ENCODE peak calls at places on chromosomes 6 and 20, in four cellular contexts. O, Q, F and C are unnamed samples.
A peak's percentile ranks its signal among the peaks of the same experiment; 100 is the strongest.

GRCh38 chr20:58408603-58409246 is 19.7 kb downstream of the VAPB start:
- DNase-seq in O (peak; percentile 88), Q (no peak), F (no peak), C (no peak)

GRCh38 chr6:168834188-168834587 is 393.2 kb downstream of the SMOC2 start:
- DNase-seq in O (no peak), Q (no peak), F (no peak), C (no peak)

GRCh38 chr20:2701671-2702081 is 9.1 kb downstream of the EBF4 start:
- DNase-seq in Q (no peak), O (no peak), F (no peak), C (no peak)

GRCh38 chr20:60057866-60058807 is 99.9 kb downstream of the CDH26 start:
- DNase-seq in F (no peak), O (no peak), Q (no peak), C (no peak)

GRCh38 chr6:83853968-83854501 is 875 bp downstream of the RIPPLY2 start:
- DNase-seq in F (no peak), O (no peak), Q (no peak), C (peak; percentile 65)

GRCh38 chr6:79373246-79373645 is 138.8 kb upstream of the HMGN3 start:
- DNase-seq in O (no peak), F (no peak), Q (no peak), C (no peak)

GRCh38 chr6:13579911-13580310 is 5.5 kb downstream of the SIRT5 start:
- DNase-seq in Q (no peak), F (no peak), O (no peak), C (no peak)

GRCh38 chr6:24743265-24743943 is 24.4 kb upstream of the C6orf62 start:
- DNase-seq in O (no peak), Q (peak; percentile 81), F (peak; percentile 39), C (no peak)

GRCh38 chr6:148347076-148348054 is 4.7 kb downstream of the SASH1 start:
- DNase-seq in O (no peak), Q (no peak), F (no peak), C (no peak)

GRCh38 chr6:138187156-138187555 is 25.4 kb downstream of the ARFGEF3 start:
- DNase-seq in Q (no peak), F (no peak), O (no peak), C (no peak)

GRCh38 chr6:144534123-144534676 is 249.1 kb downstream of the UTRN start:
- DNase-seq in O (no peak), F (no peak), Q (no peak), C (no peak)

GRCh38 chr20:18567739-18568091 is 483 bp downstream of the SMIM26 start:
- DNase-seq in F (no peak), O (no peak), Q (no peak), C (peak; percentile 31)

GRCh38 chr6:144999127-144999526 is 714.0 kb downstream of the UTRN start:
- DNase-seq in Q (no peak), O (no peak), F (no peak), C (no peak)

GRCh38 chr20:11457476-11457875 is 460.2 kb upstream of the BTBD3 start:
- DNase-seq in F (no peak), O (no peak), Q (no peak), C (no peak)

GRCh38 chr6:85458782-85459181 is 8.9 kb downstream of the NT5E start:
- DNase-seq in O (no peak), Q (no peak), F (no peak), C (no peak)

GRCh38 chr6:157954150-157955117 is 27.2 kb upstream of the SYNJ2 start:
- DNase-seq in Q (no peak), O (peak; percentile 95), F (no peak), C (no peak)

DNA sequence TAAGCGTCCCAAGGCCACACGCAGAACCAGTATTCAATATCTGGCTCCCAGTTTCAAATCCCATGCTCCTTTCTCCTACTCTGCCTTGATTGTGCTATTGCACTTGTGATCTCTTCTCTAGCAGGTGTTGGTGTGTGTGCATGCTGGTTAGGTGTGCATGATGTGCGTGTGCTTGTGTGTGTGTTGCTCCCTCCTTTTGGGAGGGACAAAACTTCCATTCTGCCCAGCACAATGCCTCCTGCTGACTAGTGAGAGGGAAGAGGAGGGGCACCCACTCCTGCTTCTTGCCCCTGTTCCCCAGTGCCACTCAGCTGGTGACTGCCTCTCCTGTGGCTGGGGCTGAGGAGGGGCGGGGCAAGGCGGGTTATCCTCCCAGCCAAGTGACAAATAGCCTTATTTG is 19.7 kb downstream of the CD40 start:
- DNase-seq in F (no peak), Q (no peak), O (no peak), C (no peak)
- TF ChIP-seq ZBTB33 in F (no peak), Q (no peak), O (no peak), C (no peak)

DNA sequence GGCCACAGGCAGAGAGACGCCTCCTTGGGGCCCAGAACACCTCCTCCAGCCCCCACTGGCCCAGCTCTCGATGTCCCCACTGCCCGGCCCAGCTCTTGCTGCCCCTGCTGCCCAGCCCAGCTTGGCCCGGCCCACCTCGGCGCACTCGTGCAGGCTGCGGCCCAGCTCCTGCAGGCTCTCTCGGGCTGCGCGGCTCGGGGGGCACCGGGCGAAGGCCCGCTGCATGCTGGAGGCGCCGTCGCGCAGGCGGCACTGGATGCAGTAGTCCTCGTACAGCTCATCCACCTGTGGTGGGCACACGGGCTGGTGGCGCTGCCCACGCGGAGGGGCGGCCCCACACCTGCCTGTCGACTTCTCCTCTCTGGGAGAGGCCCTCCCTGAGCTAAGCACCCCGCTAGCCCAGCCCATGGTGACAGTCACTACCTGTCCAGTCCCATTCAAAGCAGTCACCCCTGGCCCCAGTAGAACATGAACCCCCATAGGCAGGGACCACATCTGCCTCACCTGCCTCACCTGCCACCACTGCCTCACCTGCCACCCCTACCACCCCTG is 81.8 kb downstream of the RIPOR3 start:
- DNase-seq in Q (no peak), F (no peak), O (no peak), C (no peak)
- TF ChIP-seq SIN3A in Q (no peak), F (no peak), O (no peak), C (no peak)

GRCh38 chr6:753486-753885 is 60.5 kb upstream of the EXOC2 start:
- DNase-seq in Q (no peak), O (no peak), F (no peak), C (no peak)
- TF ChIP-seq SMC3 in Q (no peak), O (no peak), F (no peak), C (no peak)

DNA sequence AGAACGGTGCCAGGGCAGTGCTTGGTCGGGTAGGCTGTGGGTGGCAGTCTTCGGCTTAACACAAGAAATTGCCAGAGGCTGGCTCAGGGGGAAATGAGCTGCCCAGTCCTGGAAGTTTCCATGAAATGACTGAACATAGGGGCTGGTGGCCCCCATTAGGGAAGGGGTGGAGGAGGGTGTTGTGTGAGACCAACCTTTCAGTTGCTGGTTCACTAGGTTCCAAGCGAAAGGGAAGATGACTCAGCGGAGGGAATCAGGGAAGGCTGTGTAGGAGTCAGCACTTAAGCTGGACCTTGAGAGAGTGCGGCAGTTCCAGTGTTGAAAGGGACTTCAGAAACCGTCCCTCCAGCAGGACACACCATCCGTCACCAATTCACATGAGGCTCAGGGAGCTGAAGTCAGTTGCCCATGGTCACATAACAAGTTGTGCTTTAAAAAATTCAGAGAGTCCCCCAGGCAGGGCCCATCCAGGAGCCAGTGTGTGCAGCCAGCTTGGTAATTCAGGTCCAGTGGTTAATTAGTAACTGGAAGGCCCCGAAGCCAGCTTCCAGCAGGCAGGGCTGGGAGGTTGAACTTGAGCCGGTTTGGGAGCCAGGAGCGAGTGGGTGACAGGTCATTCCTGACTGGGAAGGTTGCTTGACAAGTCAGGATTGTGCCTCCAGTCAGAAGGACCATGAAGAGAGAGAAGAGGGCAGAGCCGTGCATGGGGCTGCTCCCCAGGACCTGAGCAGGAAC is at the start of gene SGK2:
- DNase-seq in O (peak; percentile 96), F (peak; percentile 49), Q (no peak), C (no peak)
- TF ChIP-seq ZBTB33 in O (no peak), F (no peak), Q (no peak), C (no peak)

GRCh38 chr6:165439928-165440554 is 130.6 kb upstream of the C6orf118 start:
- DNase-seq in Q (no peak), F (no peak), O (peak; percentile 21), C (peak; percentile 27)
- TF ChIP-seq SIN3A in Q (no peak), F (no peak), O (no peak), C (no peak)